ENCODE peak calls at places on chromosomes 4 and X, in five cellular contexts. L, Q, K, Y and T are unnamed samples. For H3F3A, H3K4me1 and H3K79me2, the result is how much of the 10 kb centered on the place peaks cover.

GRCh38 chr4:62070291-62070852 is 870.2 kb downstream of the ADGRL3 start:
- DNase-seq in Q (no peak), Y (no peak), K (no peak), L (peak), T (no peak)

GRCh38 chrX:94742772-94743171 is 1068.8 kb downstream of the FAM133A start:
- DNase-seq in L (no peak), Q (no peak), K (no peak), Y (no peak), T (no peak)

GRCh38 chr4:23097251-23097650 is 404.5 kb downstream of the GBA3 start:
- DNase-seq in Y (no peak), L (no peak), Q (no peak), K (no peak), T (peak)

GRCh38 chrX:83022020-83022419 is 486.1 kb upstream of the POU3F4 start:
- DNase-seq in Q (peak), K (no peak), Y (no peak), L (no peak), T (no peak)

GRCh38 chr4:73814679-73815078 is 21.8 kb upstream of the CXCL6 start:
- DNase-seq in Y (peak), L (no peak), Q (no peak), K (no peak), T (no peak)

GRCh38 chr4:79248610-79249009 is 77.3 kb downstream of the NAA11 start:
- DNase-seq in K (no peak), L (no peak), Y (no peak), Q (no peak), T (no peak)

GRCh38 chr4:7086384-7086783 is 18.5 kb upstream of the GRPEL1 start:
- DNase-seq in L (no peak), K (no peak), Y (no peak), Q (no peak), T (no peak)

GRCh38 chr4:171846232-171846631 is 33.0 kb downstream of the GALNTL6 start:
- DNase-seq in Q (peak), K (peak), L (peak), Y (no peak), T (peak)

GRCh38 chr4:76605099-76605563 is 170.1 kb downstream of the SHROOM3 start:
- DNase-seq in Q (no peak), Y (no peak), K (no peak), L (no peak), T (peak)

GRCh38 chr4:4659871-4660651 is 118.2 kb upstream of the STX18 start:
- DNase-seq in K (no peak), Y (peak), Q (no peak), L (no peak), T (peak)

GRCh38 chr4:86536166-86536565 is 57.9 kb upstream of the PTPN13 start:
- DNase-seq in Y (no peak), Q (no peak), K (no peak), L (no peak), T (no peak)

GRCh38 chr4:186105721-186106335 is 1.3 kb downstream of the FAM149A start:
- DNase-seq in K (peak), L (peak), Y (no peak), Q (peak), T (no peak)

GRCh38 chr4:173500841-173501591 is 29.0 kb downstream of the HAND2 start:
- DNase-seq in Y (no peak), L (peak), K (no peak), Q (no peak), T (no peak)

GRCh38 chr4:15707363-15707715 is 4.5 kb downstream of the BST1 start:
- DNase-seq in Q (no peak), Y (no peak), L (no peak), K (no peak), T (peak)

DNA sequence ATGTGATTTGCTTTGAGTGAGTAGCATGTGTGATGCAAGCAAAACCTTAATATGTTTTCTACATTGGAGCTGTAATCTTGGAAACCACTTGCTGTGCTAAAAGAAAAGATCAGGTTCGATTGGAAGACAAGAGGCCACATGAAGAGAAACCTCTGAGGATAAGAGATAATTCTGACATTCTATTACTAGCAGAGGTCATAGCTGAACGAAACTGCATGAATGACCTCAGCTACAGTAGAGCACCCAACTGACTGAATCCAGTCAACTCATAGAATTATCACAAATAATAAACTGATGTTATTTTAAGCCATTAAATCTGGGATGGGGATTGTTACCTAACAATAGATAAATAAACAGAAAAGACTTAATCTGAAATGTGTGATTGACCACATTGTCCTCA is 147.1 kb downstream of the CAMK2D start:
- DNase-seq in Y (no peak), L (no peak), Q (no peak), K (no peak), T (no peak)
- H3F3A ChIP-seq in Y (under half), L (under half), Q (under half), K (under half), T (under half)

GRCh38 chrX:72125331-72126047 is 6.2 kb downstream of the RTL5 start:
- DNase-seq in K (no peak), Q (no peak), Y (no peak), L (no peak), T (no peak)
- H3K4me1 ChIP-seq in K (under half), Q (under half), Y (under half), L (under half), T (under half)

GRCh38 chr4:184432127-184432922 is 42.0 kb downstream of the IRF2 start:
- DNase-seq in L (no peak), Y (no peak), Q (no peak), K (no peak), T (no peak)
- H3K79me2 ChIP-seq in L (half or more), Y (under half), Q (half or more), K (under half), T (half or more)

GRCh38 chrX:152079768-152080167 is 58.6 kb downstream of the MAGEA10 start:
- DNase-seq in L (no peak), K (no peak), Y (no peak), Q (no peak), T (no peak)

GRCh38 chrX:152072236-152072635 is 66.1 kb downstream of the MAGEA10 start:
- DNase-seq in L (no peak), K (no peak), Y (peak), Q (no peak), T (peak)

GRCh38 chrX:152070186-152070585 is 68.2 kb downstream of the MAGEA10 start:
- DNase-seq in K (no peak), Y (peak), L (no peak), Q (no peak), T (no peak)

GRCh38 chrX:152074163-152074562 is 64.2 kb downstream of the MAGEA10 start:
- DNase-seq in Y (no peak), K (no peak), Q (no peak), L (no peak), T (peak)
- H3F3A ChIP-seq in Y (under half), K (under half), Q (under half), L (under half), T (under half)

GRCh38 chr4:65217179-65217578 is 453.1 kb downstream of the EPHA5 start:
- DNase-seq in L (no peak), K (peak), Q (no peak), Y (no peak), T (no peak)
- H3K4me1 ChIP-seq in L (under half), K (under half), Q (under half), Y (under half), T (under half)

GRCh38 chr4:137896221-137896737 is 345.9 kb downstream of the SLC7A11 start:
- DNase-seq in Y (no peak), L (no peak), Q (no peak), K (no peak), T (no peak)
- H3K79me2 ChIP-seq in Y (under half), L (under half), Q (under half), K (under half), T (under half)